ENCODE peak calls at places on chromosome 17, in ten cellular contexts. Q is head of caudate nucleus; Z is GM23248; G is activated CD4-positive, alpha-beta T cell treated with anti-CD3 and anti-CD28 coated beads, Interleukin-2, amount 50 U/mL, for 1 hour; X is nucleus accumbens; V is germinal center; S is WTC11; W is hepatic stellate cell; I is GM23338; L is NCI-H2029. D is an unnamed sample.

GRCh38 chr17:14559720-14560119 is 258.8 kb downstream of the HS3ST3B1 start:
- DNase-seq in Q (no peak), Z (no peak), G (no peak), X (no peak), V (no peak), S (no peak), W (no peak), I (no peak), L (no peak), D (no peak)

GRCh38 chr17:48045270-48046001 is 2.7 kb upstream of the NFE2L1 start:
- DNase-seq in Q (no peak), Z (peak; percentile 62), G (no peak), X (no peak), V (no peak), S (no peak), W (no peak), I (no peak), L (no peak), D (no peak)

GRCh38 chr17:63277629-63278028 is 168.5 kb downstream of the CYB561 start:
- DNase-seq in Q (no peak), Z (peak; percentile 49), G (no peak), X (no peak), V (no peak), S (no peak), W (no peak), I (no peak), L (no peak), D (no peak)

GRCh38 chr17:31532161-31532515 is 140.7 kb downstream of the RAB11FIP4 start:
- DNase-seq in Q (no peak), Z (no peak), G (no peak), X (no peak), V (no peak), S (no peak), W (no peak), I (no peak), L (no peak), D (no peak)

GRCh38 chr17:4394208-4395110 is 28.0 kb upstream of the UBE2G1 start:
- DNase-seq in Q (no peak), Z (no peak), G (no peak), X (no peak), V (no peak), S (no peak), W (no peak), I (no peak), L (no peak), D (no peak)

GRCh38 chr17:81551458-81552243 is 502 bp downstream of the FAAP100 start:
- DNase-seq in Q (no peak), Z (peak; percentile 55), G (no peak), X (no peak), V (peak; percentile 44), S (no peak), W (peak; percentile 56), I (peak; percentile 40), L (no peak), D (no peak)

GRCh38 chr17:75785770-75786538 is 1.3 kb downstream of the UNK start:
- DNase-seq in Q (no peak), Z (peak; percentile 79), G (no peak), X (no peak), V (no peak), S (no peak), W (no peak), I (no peak), L (no peak), D (peak; percentile 59)

GRCh38 chr17:41678411-41678906 is 10.2 kb upstream of the EIF1 start:
- DNase-seq in Q (no peak), Z (no peak), G (no peak), X (no peak), V (no peak), S (no peak), W (no peak), I (no peak), L (no peak), D (no peak)

GRCh38 chr17:59804910-59805381 is 87.8 kb downstream of the TUBD1 start:
- DNase-seq in Q (no peak), Z (peak; percentile 53), G (no peak), X (no peak), V (no peak), S (no peak), W (no peak), I (no peak), L (peak; percentile 47), D (peak; percentile 48)

GRCh38 chr17:691423-691822 is 23.2 kb downstream of the VPS53 start:
- DNase-seq in Q (no peak), Z (peak; percentile 93), G (no peak), X (no peak), V (no peak), S (no peak), W (peak; percentile 26), I (no peak), L (no peak), D (peak; percentile 58)

GRCh38 chr17:27239584-27239983 is 54.3 kb upstream of the WSB1 start:
- DNase-seq in Q (no peak), Z (no peak), G (no peak), X (no peak), V (no peak), S (no peak), W (no peak), I (no peak), L (no peak), D (no peak)

GRCh38 chr17:61431594-61432311 is 20.5 kb upstream of the TBX4 start:
- DNase-seq in Q (no peak), Z (peak; percentile 56), G (no peak), X (no peak), V (no peak), S (no peak), W (no peak), I (no peak), L (no peak), D (no peak)

GRCh38 chr17:81809556-81809998 is 5.6 kb downstream of the GCGR start:
- DNase-seq in Q (no peak), Z (no peak), G (no peak), X (no peak), V (no peak), S (no peak), W (no peak), I (no peak), L (no peak), D (no peak)

GRCh38 chr17:83203472-83204221 is 124.2 kb downstream of the METRNL start:
- DNase-seq in Q (peak; percentile 25), Z (peak; percentile 44), G (no peak), X (no peak), V (no peak), S (peak; percentile 4), W (no peak), I (no peak), L (no peak), D (no peak)

GRCh38 chr17:21215935-21216334 is 2.0 kb upstream of the TMEM11 start:
- DNase-seq in Q (no peak), Z (no peak), G (no peak), X (no peak), V (no peak), S (no peak), W (no peak), I (no peak), L (no peak), D (peak; percentile 22)

GRCh38 chr17:13362341-13363122 is 239.2 kb downstream of the HS3ST3A1 start:
- DNase-seq in Q (no peak), Z (peak; percentile 94), G (no peak), X (no peak), V (no peak), S (no peak), W (peak; percentile 60), I (no peak), L (no peak), D (peak; percentile 25)

GRCh38 chr17:79395545-79395944 is 215.3 kb downstream of the RBFOX3 start:
- DNase-seq in Q (no peak), Z (no peak), G (no peak), X (no peak), V (no peak), S (no peak), W (no peak), I (no peak), L (no peak), D (no peak)

GRCh38 chr17:17537311-17538099 is 41.3 kb upstream of the RASD1 start:
- DNase-seq in Q (peak; percentile 50), Z (no peak), G (no peak), X (peak; percentile 31), V (no peak), S (no peak), W (no peak), I (no peak), L (no peak), D (no peak)

GRCh38 chr17:68184816-68185436 is 62.9 kb upstream of the AMZ2 start:
- DNase-seq in Q (no peak), Z (no peak), G (peak; percentile 53), X (no peak), V (peak; percentile 46), S (no peak), W (no peak), I (no peak), L (no peak), D (no peak)

GRCh38 chr17:65550075-65550635 is 11.3 kb downstream of the AXIN2 start:
- DNase-seq in Q (no peak), Z (no peak), G (no peak), X (no peak), V (no peak), S (peak; percentile 27), W (no peak), I (peak; percentile 21), L (no peak), D (no peak)

D was measured in astrocyte of the hippocampus.